ENCODE peak calls at places on chromosome 19, in four cellular contexts. M, O, Y and E are unnamed samples. For H3K9me3, the result is how much of the 10 kb centered on the place peaks cover.

GRCh38 chr19:32570081-32570785 is 10.8 kb upstream of the PDCD5 start:
- DNase-seq in M (peak), O (peak), Y (no peak), E (peak)

GRCh38 chr19:11890634-11891033 is 3.1 kb downstream of the ZNF69 start:
- DNase-seq in M (no peak), O (no peak), Y (no peak), E (no peak)

GRCh38 chr19:5356918-5357317 is 16.3 kb upstream of the PTPRS start:
- DNase-seq in M (no peak), O (peak), Y (no peak), E (no peak)

GRCh38 chr19:16418597-16418962 is 53.2 kb downstream of the EPS15L1 start:
- DNase-seq in M (no peak), O (no peak), Y (no peak), E (no peak)

GRCh38 chr19:55642153-55643002 is 1.1 kb upstream of the ZNF581 start:
- DNase-seq in M (no peak), O (peak), Y (peak), E (peak)

GRCh38 chr19:539429-540030 is 4.3 kb upstream of the GZMM start:
- DNase-seq in M (no peak), O (no peak), Y (no peak), E (no peak)

GRCh38 chr19:271856-272255 is 19.3 kb downstream of the PLPP2 start:
- DNase-seq in M (no peak), O (no peak), Y (no peak), E (no peak)

GRCh38 chr19:34418300-34418699 is 9.9 kb upstream of the UBA2 start:
- DNase-seq in M (no peak), O (no peak), Y (no peak), E (no peak)

GRCh38 chr19:19548915-19549537 is 11.0 kb downstream of the CILP2 start:
- DNase-seq in M (peak), O (no peak), Y (no peak), E (no peak)

GRCh38 chr19:35207391-35207871 is 21.1 kb downstream of the FAM187B start:
- DNase-seq in M (no peak), O (no peak), Y (no peak), E (no peak)

GRCh38 chr19:57623091-57623490 is 9.0 kb downstream of the ZNF134 start:
- DNase-seq in M (no peak), O (no peak), Y (no peak), E (no peak)
- H3K9me3 ChIP-seq in M (half or more), O (under half), Y (under half), E (half or more)

GRCh38 chr19:47130120-47130588 is 481 bp upstream of the SAE1 start:
- DNase-seq in M (no peak), O (no peak), Y (no peak), E (no peak)
- H3K4me3 ChIP-seq in M (peak), O (no peak), Y (no peak), E (no peak)

DNA sequence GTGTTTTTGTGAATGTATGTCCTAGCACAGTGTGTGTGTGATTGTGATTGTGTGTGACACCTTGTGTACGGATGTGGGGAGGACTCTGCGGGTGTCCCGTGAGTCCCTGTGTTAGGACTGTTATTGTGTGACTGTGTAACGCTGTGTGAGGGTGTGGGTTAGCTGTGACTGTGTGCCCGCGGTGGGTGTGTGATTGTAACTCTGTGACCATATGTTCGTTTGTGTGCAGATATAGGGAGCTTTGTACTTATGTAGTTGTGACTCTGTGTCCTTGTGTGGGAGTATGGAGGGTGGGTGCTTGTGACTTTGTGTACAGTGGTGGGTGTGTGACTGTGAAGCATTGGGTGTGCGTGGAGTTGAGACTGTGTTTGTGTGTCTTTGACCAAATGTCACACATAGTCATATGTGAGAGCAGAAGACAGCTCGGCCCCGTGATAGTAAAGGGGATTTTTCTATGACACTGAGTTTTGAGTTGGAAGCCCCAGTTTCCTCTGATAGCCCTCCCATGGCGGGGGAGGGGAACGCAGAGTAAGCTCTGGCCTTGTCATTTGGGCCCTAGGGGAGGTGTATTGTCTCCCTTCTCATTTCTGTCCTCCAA is 949 bp upstream of the ZNF260 start:
- DNase-seq in M (no peak), O (peak), Y (no peak), E (no peak)
- H3K9me3 ChIP-seq in M (under half), O (under half), Y (under half), E (half or more)

DNA sequence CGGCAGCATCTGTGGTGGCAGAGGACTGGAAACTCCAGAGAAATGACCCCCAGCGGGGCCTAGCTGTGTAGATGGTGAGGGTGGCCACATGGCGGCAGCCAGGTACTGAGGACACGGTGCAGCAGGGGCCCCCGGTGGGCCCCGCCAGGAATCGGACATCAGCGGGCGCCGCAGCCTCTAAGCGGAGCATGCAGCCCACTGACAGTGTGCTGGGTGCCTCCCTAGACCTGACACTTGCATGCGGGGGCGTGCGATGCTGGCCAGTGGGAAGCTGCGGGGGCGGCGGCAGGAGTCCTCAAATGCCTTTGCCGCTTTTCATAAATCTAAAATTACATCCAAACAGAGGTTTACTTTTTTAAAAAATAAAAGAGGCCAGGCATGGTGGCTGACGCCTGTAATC is 16.1 kb downstream of the ADAT3 start:
- DNase-seq in M (no peak), O (no peak), Y (no peak), E (no peak)
- H3K4me3 ChIP-seq in M (no peak), O (no peak), Y (no peak), E (no peak)

DNA sequence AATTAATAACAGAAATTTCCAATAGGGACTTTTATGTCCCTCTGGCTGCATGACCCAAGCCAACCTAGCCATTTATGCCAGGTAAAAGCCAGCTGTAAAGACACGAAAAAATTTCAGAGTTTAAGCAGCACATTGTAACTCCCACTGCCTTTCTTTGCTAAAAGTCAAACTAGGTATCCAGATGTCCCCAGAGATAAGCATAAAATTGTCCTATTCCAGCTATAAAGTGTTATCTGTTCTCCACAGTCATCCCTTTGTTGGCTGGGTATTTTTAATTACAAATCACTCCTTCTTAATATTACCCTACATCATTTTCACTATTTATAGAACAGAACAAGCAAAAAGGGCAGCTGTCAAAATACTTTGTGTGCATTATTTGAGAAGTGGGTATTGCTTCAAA is 3.2 kb upstream of the ZNF154 start:
- DNase-seq in M (no peak), O (no peak), Y (no peak), E (no peak)
- H3K9me3 ChIP-seq in M (under half), O (under half), Y (under half), E (under half)